ENCODE peak calls at places on chromosomes 4 and X, in eight cellular contexts. E is left cardiac atrium; J is stimulated activated CD8-positive, alpha-beta memory T cell treated with anti-CD3 and anti-CD28 coated beads, Interleukin-7, amount 100 ng/mL, for 1 hour; U is activated gamma-delta T cell treated with Interleukin-2 at 50 U/mL for 16 hours; D is iris pigment epithelial cell; Y is lung microvascular endothelial cell; G is non-pigmented ciliary epithelial cell; T is WTC11. N is an unnamed sample.
A peak's percentile ranks its signal among the peaks of the same experiment; 100 is the strongest.

GRCh38 chr4:128468485-128468989 is 180.9 kb upstream of the PGRMC2 start:
- DNase-seq in Y (peak; percentile 95), T (no peak), E (peak; percentile 37), D (peak; percentile 99), G (peak; percentile 78), J (no peak), U (no peak), N (no peak)

GRCh38 chr4:150591904-150592303 is 10.0 kb downstream of the MAB21L2 start:
- DNase-seq in U (no peak), D (no peak), J (no peak), E (no peak), G (no peak), Y (no peak), T (no peak), N (no peak)

GRCh38 chr4:78242071-78242470 is 184.9 kb downstream of the FRAS1 start:
- DNase-seq in U (no peak), Y (no peak), T (no peak), D (peak; percentile 59), J (no peak), G (peak; percentile 8), E (no peak), N (no peak)

GRCh38 chr4:150769235-150769634 is 187.3 kb downstream of the MAB21L2 start:
- DNase-seq in Y (peak; percentile 58), U (no peak), J (no peak), G (peak; percentile 36), T (no peak), E (no peak), D (peak; percentile 86), N (peak; percentile 28)

GRCh38 chrX:95885074-95885473 is 799.6 kb upstream of the DIAPH2 start:
- DNase-seq in J (no peak), G (no peak), Y (peak; percentile 48), D (peak; percentile 4), E (peak; percentile 18), U (no peak), T (no peak), N (no peak)

GRCh38 chr4:3461515-3462291 is 1.4 kb upstream of the DOK7 start:
- DNase-seq in D (no peak), E (peak; percentile 73), J (no peak), G (no peak), Y (no peak), T (no peak), U (no peak), N (no peak)

GRCh38 chrX:129785160-129785947 is 5.6 kb downstream of the SASH3 start:
- DNase-seq in T (no peak), Y (no peak), J (no peak), G (no peak), D (no peak), U (no peak), E (peak; percentile 1), N (no peak)

GRCh38 chr4:93368968-93369367 is 459.6 kb upstream of the ATOH1 start:
- DNase-seq in E (no peak), Y (no peak), J (no peak), G (no peak), T (no peak), U (no peak), D (no peak), N (no peak)

GRCh38 chrX:29940750-29941149 is 274.6 kb upstream of the MAGEB2 start:
- DNase-seq in J (no peak), U (no peak), G (no peak), T (no peak), Y (no peak), D (no peak), E (no peak), N (no peak)

GRCh38 chrX:11757729-11758399 is at the start of gene MSL3:
- DNase-seq in D (peak; percentile 60), U (peak; percentile 41), Y (peak; percentile 75), G (no peak), J (peak; percentile 26), E (peak; percentile 71), T (peak; percentile 45), N (no peak)

GRCh38 chr4:109690690-109691410 is 12.4 kb downstream of the CASP6 start:
- DNase-seq in D (no peak), E (no peak), T (no peak), U (no peak), J (no peak), Y (no peak), G (no peak), N (no peak)

GRCh38 chr4:137278431-137278830 is 253.9 kb downstream of the PCDH18 start:
- DNase-seq in T (no peak), U (no peak), G (no peak), D (no peak), E (no peak), Y (no peak), J (no peak), N (no peak)

GRCh38 chr4:153553820-153554173 is 87.6 kb downstream of the TMEM131L start:
- DNase-seq in Y (no peak), D (no peak), E (no peak), G (no peak), J (no peak), U (no peak), T (no peak), N (no peak)

GRCh38 chr4:1055721-1056590 is 44.5 kb downstream of the FGFRL1 start:
- DNase-seq in D (peak; percentile 36), G (no peak), T (peak; percentile 59), Y (no peak), J (peak; percentile 65), U (peak; percentile 87), E (peak; percentile 46), N (peak; percentile 86)

GRCh38 chr4:86594559-86595425 is 677 bp downstream of the PTPN13 start:
- DNase-seq in G (no peak), D (peak; percentile 84), E (peak; percentile 50), U (no peak), J (no peak), T (peak; percentile 61), Y (peak; percentile 7), N (no peak)

GRCh38 chr4:139416073-139416673 is 37.7 kb upstream of the RAB33B start:
- DNase-seq in D (peak; percentile 60), G (peak; percentile 15), E (no peak), T (no peak), Y (peak; percentile 77), U (peak; percentile 22), J (no peak), N (peak; percentile 62)

GRCh38 chrX:68999931-69000330 is 165.3 kb downstream of the PJA1 start:
- DNase-seq in E (no peak), T (no peak), G (no peak), U (no peak), Y (peak; percentile 64), D (no peak), J (no peak), N (no peak)

GRCh38 chr4:93444860-93445259 is 383.7 kb upstream of the ATOH1 start:
- DNase-seq in U (no peak), G (no peak), D (peak; percentile 12), J (no peak), E (no peak), Y (no peak), T (no peak), N (no peak)

GRCh38 chrX:122188751-122189150 is 995.3 kb upstream of the GRIA3 start:
- DNase-seq in G (no peak), E (no peak), Y (no peak), U (no peak), T (no peak), D (peak; percentile 0), J (no peak), N (no peak)

GRCh38 chr4:40524642-40525041 is 105.0 kb downstream of the RBM47 start:
- DNase-seq in T (no peak), U (no peak), E (no peak), G (no peak), J (no peak), Y (no peak), D (peak; percentile 44), N (no peak)

GRCh38 chr4:7904942-7905341 is 34.7 kb downstream of the AFAP1 start:
- DNase-seq in Y (no peak), G (no peak), E (no peak), D (peak; percentile 96), U (no peak), J (no peak), T (no peak), N (no peak)

GRCh38 chr4:75542824-75543223 is 13.0 kb upstream of the ODAPH start:
- DNase-seq in J (no peak), Y (peak; percentile 2), U (no peak), E (no peak), T (no peak), D (peak; percentile 96), G (peak; percentile 80), N (no peak)

GRCh38 chrX:34658316-34658715 is 1.2 kb upstream of the TMEM47 start:
- DNase-seq in U (no peak), G (no peak), E (no peak), Y (no peak), D (peak; percentile 40), J (no peak), T (no peak), N (no peak)

GRCh38 chr4:145755802-145756201 is 75.9 kb downstream of the C4orf51 start:
- DNase-seq in Y (no peak), T (no peak), E (no peak), J (no peak), D (peak; percentile 62), G (no peak), U (no peak), N (no peak)

GRCh38 chrX:52261463-52262194 is 76.9 kb downstream of the MAGED4 start:
- DNase-seq in Y (peak; percentile 87), T (peak; percentile 81), U (peak; percentile 92), E (peak; percentile 98), J (peak; percentile 70), G (peak; percentile 43), D (peak; percentile 90), N (peak; percentile 44)

GRCh38 chr4:132203618-132204017 is 945.5 kb upstream of the PCDH10 start:
- DNase-seq in J (no peak), E (no peak), Y (no peak), T (no peak), G (no peak), D (no peak), U (no peak), N (no peak)

GRCh38 chr4:2768921-2769336 is 12.8 kb upstream of the TNIP2 start:
- DNase-seq in Y (no peak), J (no peak), U (no peak), T (no peak), E (no peak), D (no peak), G (no peak), N (no peak)

GRCh38 chr4:38177035-38177791 is 217.0 kb downstream of the PTTG2 start:
- DNase-seq in J (peak; percentile 24), D (no peak), T (no peak), E (peak; percentile 54), G (no peak), U (peak; percentile 43), Y (peak; percentile 55), N (peak; percentile 14)

GRCh38 chr4:102620697-102621497 is 119.7 kb downstream of the NFKB1 start:
- DNase-seq in Y (peak; percentile 74), E (no peak), T (no peak), U (no peak), G (peak; percentile 78), J (no peak), D (peak; percentile 80), N (peak; percentile 30)

GRCh38 chrX:134374294-134374693 is 85.7 kb upstream of the HPRT1 start:
- DNase-seq in E (no peak), D (no peak), G (no peak), T (no peak), J (no peak), U (no peak), Y (peak; percentile 6), N (no peak)

GRCh38 chr4:77734928-77735327 is 84.2 kb downstream of the CNOT6L start:
- DNase-seq in G (peak; percentile 49), U (no peak), T (no peak), D (peak; percentile 93), J (no peak), Y (peak; percentile 38), E (no peak), N (peak; percentile 79)

GRCh38 chr4:159346681-159347080 is 243.8 kb downstream of the RAPGEF2 start:
- DNase-seq in Y (no peak), G (no peak), U (no peak), D (no peak), E (no peak), T (no peak), J (no peak), N (no peak)

GRCh38 chr4:147096667-147097604 is 151.3 kb upstream of the TTC29 start:
- DNase-seq in U (no peak), G (no peak), Y (peak; percentile 64), D (peak; percentile 64), E (no peak), J (no peak), T (no peak), N (peak; percentile 49)

GRCh38 chr4:81255524-81255923 is 40.5 kb upstream of the PRKG2 start:
- DNase-seq in E (no peak), U (no peak), J (no peak), G (peak; percentile 62), D (peak; percentile 94), T (no peak), Y (no peak), N (no peak)

N was measured in AML-193.